ENCODE peak calls at places on chromosomes 12 and 14, in seven cellular contexts. P is RWPE1, S is psoas muscle, Y is activated B cell treated with CpG ODN at 0.5 μM for 24 hours, F is H9, H is HepG2, D is upper lobe of right lung. E is an unnamed sample.

GRCh38 chr14:29216774-29217232 is 450.2 kb downstream of the FOXG1 start:
- DNase-seq in D (no peak), P (peak; percentile 13), F (no peak), H (no peak), S (no peak), Y (no peak), E (no peak)

GRCh38 chr12:2323538-2324261 is 270.9 kb downstream of the CACNA1C start:
- DNase-seq in F (no peak), Y (no peak), P (no peak), H (no peak), S (no peak), D (no peak), E (no peak)

GRCh38 chr12:121085113-121085841 is 46.2 kb upstream of the OASL start:
- DNase-seq in P (no peak), Y (no peak), D (no peak), F (no peak), S (no peak), H (no peak), E (no peak)

GRCh38 chr14:69712637-69713088 is 54.3 kb upstream of the SRSF5 start:
- DNase-seq in F (peak; percentile 73), Y (no peak), S (peak; percentile 66), P (peak; percentile 31), D (peak; percentile 89), H (no peak), E (no peak)

GRCh38 chr12:120247183-120247582 is 18.3 kb downstream of the PXN start:
- DNase-seq in F (no peak), Y (no peak), H (no peak), D (no peak), P (no peak), S (peak; percentile 53), E (no peak)

GRCh38 chr14:34012369-34012768 is 61.5 kb upstream of the EGLN3 start:
- DNase-seq in H (no peak), S (no peak), P (no peak), Y (no peak), F (no peak), D (no peak), E (no peak)

GRCh38 chr14:72547999-72548398 is 345.9 kb downstream of the DPF3 start:
- DNase-seq in Y (no peak), H (no peak), S (no peak), D (no peak), F (no peak), P (no peak), E (no peak)

GRCh38 chr14:93546642-93547041 is 115.9 kb downstream of the UNC79 start:
- DNase-seq in P (no peak), Y (no peak), D (no peak), H (no peak), S (no peak), F (no peak), E (no peak)

GRCh38 chr14:89598548-89599186 is 181.6 kb upstream of the FOXN3 start:
- DNase-seq in S (no peak), H (peak; percentile 13), Y (no peak), F (no peak), P (no peak), D (no peak), E (no peak)

GRCh38 chr14:91339606-91340369 is 77.8 kb downstream of the CCDC88C start:
- DNase-seq in H (no peak), D (peak; percentile 45), S (no peak), Y (no peak), P (no peak), F (no peak), E (no peak)

GRCh38 chr12:29439506-29439905 is 58.0 kb downstream of the OVCH1 start:
- DNase-seq in F (no peak), P (no peak), Y (no peak), S (no peak), H (no peak), D (no peak), E (no peak)

GRCh38 chr12:110141389-110141788 is 17.2 kb downstream of the IFT81 start:
- DNase-seq in S (peak; percentile 86), Y (no peak), D (no peak), F (no peak), P (no peak), H (no peak), E (no peak)

GRCh38 chr14:78448483-78449094 is 278.4 kb downstream of the NRXN3 start:
- DNase-seq in Y (no peak), P (peak; percentile 36), H (peak; percentile 15), F (peak; percentile 77), D (no peak), S (no peak), E (peak; percentile 35)

GRCh38 chr12:41014643-41015020 is 173.5 kb upstream of the PDZRN4 start:
- DNase-seq in S (no peak), D (no peak), F (no peak), Y (no peak), H (no peak), P (peak; percentile 1), E (no peak)

GRCh38 chr12:41008472-41008871 is 179.6 kb upstream of the PDZRN4 start:
- DNase-seq in P (no peak), S (no peak), H (no peak), Y (no peak), F (no peak), D (no peak), E (no peak)

GRCh38 chr12:41013921-41014642 is 174.0 kb upstream of the PDZRN4 start:
- DNase-seq in F (no peak), S (no peak), D (no peak), Y (no peak), P (no peak), H (no peak), E (no peak)

GRCh38 chr12:41011939-41012338 is 176.2 kb upstream of the PDZRN4 start:
- DNase-seq in Y (no peak), S (no peak), P (no peak), H (peak; percentile 15), F (no peak), D (no peak), E (no peak)
- TF ChIP-seq CTCF in Y (no peak), S (no peak), P (no peak), H (peak; percentile 50), F (peak; percentile 48), D (no peak), E (peak; percentile 1)

DNA sequence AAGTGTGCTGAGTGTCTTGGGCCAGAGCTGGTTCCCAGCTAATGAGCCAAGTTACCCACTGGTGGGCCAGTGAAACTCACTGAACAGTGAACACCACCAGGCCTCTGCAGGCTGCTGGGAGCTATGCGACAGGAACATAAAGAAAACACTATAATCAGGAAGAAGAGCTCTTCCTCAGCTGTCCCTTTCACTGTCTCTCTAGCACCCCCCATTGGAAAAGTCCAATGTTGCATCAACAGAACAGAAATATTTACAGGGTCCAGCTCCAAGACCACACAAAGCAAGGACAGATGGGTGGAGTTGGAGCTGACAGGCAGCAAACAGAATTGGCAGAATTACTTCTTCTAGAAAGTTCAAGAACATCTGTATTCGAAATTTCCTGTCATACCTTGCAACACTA is 903.6 kb upstream of the TMEM132C start:
- DNase-seq in F (peak; percentile 59), D (no peak), Y (no peak), H (no peak), P (no peak), S (no peak), E (no peak)
- TF ChIP-seq CTCF in F (peak; percentile 74), D (no peak), Y (no peak), H (no peak), P (no peak), S (no peak), E (peak; percentile 8)

DNA sequence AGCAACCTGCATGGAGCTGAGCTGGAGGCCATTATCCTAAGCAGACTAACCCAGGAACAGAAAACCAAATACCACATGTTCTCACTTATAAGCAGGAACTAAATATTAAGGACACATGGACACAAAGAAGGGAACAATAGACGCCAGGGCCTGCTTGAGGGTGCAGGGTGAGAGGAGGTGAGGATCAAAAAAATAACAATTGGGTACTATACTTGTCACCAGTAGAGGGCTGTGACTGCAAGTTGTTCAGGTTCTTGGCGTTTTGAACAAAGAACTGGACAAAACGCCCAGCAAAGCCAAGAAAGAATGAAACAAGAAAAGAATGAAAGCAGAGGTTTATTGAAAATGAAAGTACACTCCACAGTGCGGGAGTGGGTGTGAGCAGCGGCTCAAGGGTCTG is 208.5 kb upstream of the NEDD1 start:
- DNase-seq in P (no peak), H (peak; percentile 6), Y (no peak), S (no peak), F (no peak), D (no peak), E (no peak)
- TF ChIP-seq CTCF in P (no peak), H (no peak), Y (no peak), S (no peak), F (peak; percentile 42), D (no peak), E (no peak)

GRCh38 chr14:21723431-21724045 is 49.9 kb upstream of the OR4E1 start:
- DNase-seq in S (no peak), P (peak; percentile 3), H (peak; percentile 60), F (peak; percentile 91), Y (no peak), D (no peak), E (no peak)
- TF ChIP-seq CTCF in S (no peak), P (no peak), H (peak; percentile 76), F (peak; percentile 85), Y (no peak), D (no peak), E (peak; percentile 46)

GRCh38 chr14:75147423-75148071 is 20.7 kb upstream of the NEK9 start:
- DNase-seq in S (peak; percentile 76), F (peak; percentile 75), H (peak; percentile 97), P (no peak), Y (no peak), D (peak; percentile 82), E (no peak)
- TF ChIP-seq CTCF in S (peak; percentile 27), F (peak; percentile 60), H (peak; percentile 76), P (no peak), Y (no peak), D (peak; percentile 53), E (no peak)

DNA sequence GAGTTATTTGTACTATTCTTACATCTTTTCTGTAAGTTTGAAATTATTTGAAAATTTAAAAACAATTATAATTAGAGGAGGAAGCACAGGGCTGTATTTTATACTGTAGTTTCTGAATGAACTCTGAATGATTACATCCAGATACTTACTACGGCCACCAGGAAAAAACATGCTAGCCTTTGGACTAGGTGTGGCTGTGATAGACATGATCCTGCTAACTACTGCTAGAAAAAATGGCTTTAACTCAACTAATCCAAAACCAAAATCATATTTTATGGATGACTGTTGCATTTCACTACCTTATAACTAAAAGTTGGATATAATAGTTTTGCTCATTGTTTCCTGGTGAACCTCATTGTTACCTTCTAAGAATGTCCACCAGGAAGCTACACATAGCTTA is 15.1 kb upstream of the SLC25A3 start:
- DNase-seq in Y (no peak), P (no peak), H (no peak), S (no peak), D (no peak), F (no peak), E (no peak)
- TF ChIP-seq CTCF in Y (no peak), P (no peak), H (no peak), S (no peak), D (no peak), F (no peak), E (no peak)

E was measured in D721Med.